ENCODE peak calls at places on chromosomes 11 and 22, in five cellular contexts. N is stomach; H is activated CD8-positive, alpha-beta memory T cell treated with anti-CD3 and anti-CD28 coated beads for 48 hours; A is RPMI8226; M is mesothelial cell of epicardium. V is an unnamed sample.

GRCh38 chr11:66448523-66448922 is 9.9 kb upstream of the MRPL11 start:
- DNase-seq in H (no peak), N (no peak), A (no peak), M (no peak), V (no peak)

GRCh38 chr11:33716236-33716635 is 15.6 kb upstream of the C11orf91 start:
- DNase-seq in M (no peak), H (no peak), A (peak; percentile 23), N (no peak), V (no peak)

GRCh38 chr11:133928628-133929059 is 28.1 kb downstream of the IGSF9B start:
- DNase-seq in A (no peak), M (no peak), H (no peak), N (peak; percentile 30), V (no peak)

GRCh38 chr22:46515208-46516111 is 22.0 kb downstream of the CELSR1 start:
- DNase-seq in A (no peak), N (no peak), M (no peak), H (no peak), V (no peak)

GRCh38 chr11:110991621-110992355 is 253.7 kb upstream of the POU2AF2 start:
- DNase-seq in A (no peak), H (no peak), N (no peak), M (no peak), V (no peak)

GRCh38 chr11:10379871-10380568 is 75.0 kb upstream of the AMPD3 start:
- DNase-seq in N (no peak), A (no peak), H (no peak), M (no peak), V (no peak)

GRCh38 chr11:85394288-85394687 is 232.9 kb downstream of the DLG2 start:
- DNase-seq in H (no peak), M (no peak), N (no peak), A (no peak), V (no peak)

GRCh38 chr11:12725863-12726666 is 51.8 kb downstream of the TEAD1 start:
- DNase-seq in N (no peak), H (no peak), M (no peak), A (no peak), V (no peak)

GRCh38 chr11:455566-456147 is 5.6 kb downstream of the PTDSS2 start:
- DNase-seq in N (no peak), M (no peak), H (no peak), A (no peak), V (peak; percentile 70)

GRCh38 chr11:28043930-28044709 is 63.8 kb downstream of the KIF18A start:
- DNase-seq in H (no peak), N (no peak), M (no peak), A (no peak), V (no peak)

GRCh38 chr22:19035474-19036228 is 86.6 kb downstream of the DGCR2 start:
- DNase-seq in N (peak; percentile 23), A (no peak), H (no peak), M (no peak), V (peak; percentile 20)

GRCh38 chr11:20090654-20091374 is 69.5 kb downstream of the DBX1 start:
- DNase-seq in A (no peak), N (no peak), H (no peak), M (no peak), V (no peak)

GRCh38 chr11:72643547-72643946 is 30.7 kb downstream of the PDE2A start:
- DNase-seq in N (no peak), H (no peak), A (no peak), M (no peak), V (no peak)

GRCh38 chr11:66311965-66312548 is 4.8 kb downstream of the CD248 start:
- DNase-seq in A (peak; percentile 92), N (peak; percentile 95), M (peak; percentile 82), H (peak; percentile 96), V (peak; percentile 98)

GRCh38 chr11:107691003-107691402 is 20.9 kb downstream of the SLN start:
- DNase-seq in H (no peak), M (no peak), A (no peak), N (no peak), V (no peak)

GRCh38 chr11:76623171-76623883 is 47.2 kb downstream of the LRRC32 start:
- DNase-seq in N (no peak), H (no peak), M (no peak), A (no peak), V (no peak)

GRCh38 chr11:19595840-19596751 is 116.5 kb upstream of the NAV2 start:
- DNase-seq in M (no peak), N (no peak), A (no peak), H (no peak), V (no peak)

GRCh38 chr11:112516261-112516660 is 255.6 kb upstream of the PLET1 start:
- DNase-seq in A (no peak), N (no peak), H (no peak), M (no peak), V (no peak)

GRCh38 chr11:124814739-124815138 is 14.5 kb upstream of the MSANTD2 start:
- DNase-seq in M (no peak), H (no peak), A (no peak), N (no peak), V (no peak)

GRCh38 chr11:110125632-110126031 is 32.4 kb downstream of the ZC3H12C start:
- DNase-seq in N (no peak), M (no peak), H (no peak), A (no peak), V (no peak)

GRCh38 chr11:45022294-45023064 is 71.8 kb upstream of the TP53I11 start:
- DNase-seq in A (peak; percentile 22), N (no peak), M (no peak), H (no peak), V (no peak)

GRCh38 chr22:50408311-50408710 is 65.2 kb downstream of the PPP6R2 start:
- DNase-seq in H (no peak), A (no peak), N (no peak), M (no peak), V (no peak)

GRCh38 chr11:110712643-110713468 is 619 bp upstream of the ARHGAP20 start:
- DNase-seq in A (no peak), M (no peak), N (no peak), H (no peak), V (no peak)

GRCh38 chr11:69791266-69791665 is 16.1 kb upstream of the FGF4 start:
- DNase-seq in M (no peak), A (no peak), H (no peak), N (no peak), V (no peak)

GRCh38 chr22:30235687-30236170 is 10.8 kb downstream of the LIF start:
- DNase-seq in M (no peak), H (no peak), N (no peak), A (no peak), V (no peak)

GRCh38 chr11:56948991-56949390 is 39.7 kb upstream of the OR5AK2 start:
- DNase-seq in H (no peak), N (no peak), A (no peak), M (no peak), V (no peak)

GRCh38 chr11:6219359-6219758 is 14.0 kb downstream of the C11orf42 start:
- DNase-seq in N (no peak), M (no peak), H (no peak), A (no peak), V (no peak)

GRCh38 chr22:49373289-49373666 is 454.4 kb downstream of the BRD1 start:
- DNase-seq in H (no peak), A (no peak), M (no peak), N (no peak), V (no peak)

GRCh38 chr11:110096369-110096976 is 3.3 kb downstream of the ZC3H12C start:
- DNase-seq in H (no peak), A (no peak), M (no peak), N (no peak), V (no peak)

GRCh38 chr11:2267306-2267861 is 3.0 kb downstream of the ASCL2 start:
- DNase-seq in A (no peak), N (no peak), H (no peak), M (no peak), V (no peak)

GRCh38 chr22:32904044-32904443 is 102.5 kb downstream of the TIMP3 start:
- DNase-seq in M (no peak), N (no peak), H (no peak), A (peak; percentile 12), V (no peak)

GRCh38 chr11:71548716-71549151 is 514 bp downstream of the KRTAP5-9 start:
- DNase-seq in H (no peak), A (no peak), M (no peak), N (no peak), V (no peak)

GRCh38 chr11:118410055-118410745 is 8.8 kb downstream of the ATP5MG start:
- DNase-seq in H (no peak), M (no peak), A (no peak), N (no peak), V (no peak)

GRCh38 chr11:77039491-77040400 is 5.5 kb downstream of the B3GNT6 start:
- DNase-seq in N (no peak), M (no peak), H (no peak), A (no peak), V (no peak)

GRCh38 chr11:112852141-112852853 is 108.9 kb upstream of the NCAM1 start:
- DNase-seq in H (no peak), A (no peak), M (no peak), N (no peak), V (no peak)

GRCh38 chr11:92698742-92699141 is 270.7 kb upstream of the MTNR1B start:
- DNase-seq in N (no peak), H (no peak), M (no peak), A (no peak), V (no peak)

GRCh38 chr11:9037046-9037780 is 33.4 kb upstream of the NRIP3 start:
- DNase-seq in M (no peak), A (no peak), H (no peak), N (no peak), V (no peak)

V was measured in upper lobe of left lung.